ENCODE peak calls at places on chromosome 9, in ten cellular contexts. One of them, this sample, is unnamed.

GRCh38 chr9:80948876-80949275 is 740.5 kb downstream of the TLE1 start:
- DNase-seq in CD4-positive, alpha-beta T cell: no peak
- DNase-seq in NCI-H82: no peak
- DNase-seq in choroid plexus epithelial cell: no peak
- DNase-seq in foreskin melanocyte: no peak
- DNase-seq in NCI-H1092 treated with DMSO at 0.1 percent for 48 hours: no peak
- DNase-seq in GM13977: no peak
- DNase-seq in spleen: no peak
- DNase-seq in hypothalamus: no peak
- DNase-seq in NCI-H146: no peak
- DNase-seq in this sample: no peak

GRCh38 chr9:34650816-34651215 is 1.2 kb upstream of the IL11RA start:
- DNase-seq in foreskin melanocyte: no peak
- DNase-seq in NCI-H146: no peak
- DNase-seq in CD4-positive, alpha-beta T cell: no peak
- DNase-seq in hypothalamus: no peak
- DNase-seq in spleen: no peak
- DNase-seq in NCI-H82: no peak
- DNase-seq in choroid plexus epithelial cell: peak
- DNase-seq in GM13977: no peak
- DNase-seq in NCI-H1092 treated with DMSO at 0.1 percent for 48 hours: no peak
- DNase-seq in this sample: no peak

GRCh38 chr9:105171589-105171988 is 72.9 kb upstream of the SLC44A1 start:
- DNase-seq in foreskin melanocyte: peak
- DNase-seq in CD4-positive, alpha-beta T cell: no peak
- DNase-seq in NCI-H146: no peak
- DNase-seq in choroid plexus epithelial cell: no peak
- DNase-seq in GM13977: no peak
- DNase-seq in hypothalamus: no peak
- DNase-seq in spleen: no peak
- DNase-seq in NCI-H82: no peak
- DNase-seq in NCI-H1092 treated with DMSO at 0.1 percent for 48 hours: no peak
- DNase-seq in this sample: no peak

GRCh38 chr9:82302968-82303655 is 314.5 kb downstream of the SPATA31D1 start:
- DNase-seq in NCI-H82: no peak
- DNase-seq in spleen: no peak
- DNase-seq in CD4-positive, alpha-beta T cell: no peak
- DNase-seq in NCI-H146: no peak
- DNase-seq in GM13977: no peak
- DNase-seq in NCI-H1092 treated with DMSO at 0.1 percent for 48 hours: no peak
- DNase-seq in foreskin melanocyte: no peak
- DNase-seq in hypothalamus: no peak
- DNase-seq in choroid plexus epithelial cell: no peak
- DNase-seq in this sample: no peak

GRCh38 chr9:76866689-76867088 is 39.2 kb downstream of the PRUNE2 start:
- DNase-seq in NCI-H1092 treated with DMSO at 0.1 percent for 48 hours: no peak
- DNase-seq in NCI-H82: no peak
- DNase-seq in CD4-positive, alpha-beta T cell: no peak
- DNase-seq in foreskin melanocyte: peak
- DNase-seq in spleen: no peak
- DNase-seq in NCI-H146: no peak
- DNase-seq in GM13977: no peak
- DNase-seq in choroid plexus epithelial cell: peak
- DNase-seq in hypothalamus: no peak
- DNase-seq in this sample: peak

GRCh38 chr9:89149726-89150125 is 28.9 kb downstream of the SHC3 start:
- DNase-seq in foreskin melanocyte: no peak
- DNase-seq in NCI-H82: no peak
- DNase-seq in NCI-H1092 treated with DMSO at 0.1 percent for 48 hours: no peak
- DNase-seq in NCI-H146: no peak
- DNase-seq in spleen: no peak
- DNase-seq in CD4-positive, alpha-beta T cell: no peak
- DNase-seq in hypothalamus: no peak
- DNase-seq in choroid plexus epithelial cell: peak
- DNase-seq in GM13977: no peak
- DNase-seq in this sample: no peak

GRCh38 chr9:113376634-113377531 is at the start of gene HDHD3:
- DNase-seq in hypothalamus: peak
- DNase-seq in NCI-H82: peak
- DNase-seq in CD4-positive, alpha-beta T cell: peak
- DNase-seq in NCI-H1092 treated with DMSO at 0.1 percent for 48 hours: peak
- DNase-seq in foreskin melanocyte: peak
- DNase-seq in GM13977: peak
- DNase-seq in NCI-H146: peak
- DNase-seq in choroid plexus epithelial cell: peak
- DNase-seq in spleen: peak
- DNase-seq in this sample: peak

GRCh38 chr9:72585737-72586136 is 64.3 kb downstream of the TMC1 start:
- DNase-seq in choroid plexus epithelial cell: peak
- DNase-seq in hypothalamus: no peak
- DNase-seq in GM13977: no peak
- DNase-seq in NCI-H82: no peak
- DNase-seq in CD4-positive, alpha-beta T cell: no peak
- DNase-seq in NCI-H1092 treated with DMSO at 0.1 percent for 48 hours: no peak
- DNase-seq in NCI-H146: no peak
- DNase-seq in foreskin melanocyte: no peak
- DNase-seq in spleen: no peak
- DNase-seq in this sample: no peak

GRCh38 chr9:112278152-112278551 is 55.3 kb downstream of the PTBP3 start:
- DNase-seq in NCI-H1092 treated with DMSO at 0.1 percent for 48 hours: no peak
- DNase-seq in NCI-H82: no peak
- DNase-seq in hypothalamus: no peak
- DNase-seq in spleen: no peak
- DNase-seq in foreskin melanocyte: no peak
- DNase-seq in choroid plexus epithelial cell: no peak
- DNase-seq in GM13977: no peak
- DNase-seq in CD4-positive, alpha-beta T cell: no peak
- DNase-seq in NCI-H146: no peak
- DNase-seq in this sample: peak

GRCh38 chr9:104921067-104921741 is 6.8 kb downstream of the ABCA1 start:
- DNase-seq in choroid plexus epithelial cell: peak
- DNase-seq in CD4-positive, alpha-beta T cell: no peak
- DNase-seq in foreskin melanocyte: no peak
- DNase-seq in NCI-H1092 treated with DMSO at 0.1 percent for 48 hours: no peak
- DNase-seq in spleen: no peak
- DNase-seq in GM13977: peak
- DNase-seq in hypothalamus: no peak
- DNase-seq in NCI-H146: no peak
- DNase-seq in NCI-H82: no peak
- DNase-seq in this sample: no peak

GRCh38 chr9:128689820-128690683 is 1.0 kb downstream of the SET start:
- DNase-seq in choroid plexus epithelial cell: no peak
- DNase-seq in foreskin melanocyte: no peak
- DNase-seq in CD4-positive, alpha-beta T cell: no peak
- DNase-seq in hypothalamus: no peak
- DNase-seq in GM13977: peak
- DNase-seq in NCI-H146: peak
- DNase-seq in NCI-H82: peak
- DNase-seq in spleen: peak
- DNase-seq in NCI-H1092 treated with DMSO at 0.1 percent for 48 hours: peak
- DNase-seq in this sample: peak

GRCh38 chr9:136695955-136696354 is 8.7 kb upstream of the AGPAT2 start:
- DNase-seq in NCI-H82: peak
- DNase-seq in GM13977: no peak
- DNase-seq in spleen: no peak
- DNase-seq in NCI-H1092 treated with DMSO at 0.1 percent for 48 hours: peak
- DNase-seq in CD4-positive, alpha-beta T cell: no peak
- DNase-seq in hypothalamus: no peak
- DNase-seq in choroid plexus epithelial cell: no peak
- DNase-seq in NCI-H146: peak
- DNase-seq in foreskin melanocyte: no peak
- DNase-seq in this sample: peak

GRCh38 chr9:10612649-10613398 is at the start of gene PTPRD:
- DNase-seq in NCI-H82: peak
- DNase-seq in NCI-H146: peak
- DNase-seq in CD4-positive, alpha-beta T cell: no peak
- DNase-seq in choroid plexus epithelial cell: peak
- DNase-seq in GM13977: peak
- DNase-seq in foreskin melanocyte: no peak
- DNase-seq in hypothalamus: peak
- DNase-seq in spleen: peak
- DNase-seq in NCI-H1092 treated with DMSO at 0.1 percent for 48 hours: peak
- DNase-seq in this sample: peak

GRCh38 chr9:114471157-114471556 is 34.1 kb downstream of the WHRN start:
- DNase-seq in choroid plexus epithelial cell: no peak
- DNase-seq in NCI-H146: no peak
- DNase-seq in GM13977: no peak
- DNase-seq in spleen: no peak
- DNase-seq in NCI-H1092 treated with DMSO at 0.1 percent for 48 hours: no peak
- DNase-seq in foreskin melanocyte: no peak
- DNase-seq in hypothalamus: no peak
- DNase-seq in CD4-positive, alpha-beta T cell: no peak
- DNase-seq in NCI-H82: no peak
- DNase-seq in this sample: no peak

GRCh38 chr9:34563262-34563661 is 26.3 kb downstream of the CNTFR start:
- DNase-seq in NCI-H1092 treated with DMSO at 0.1 percent for 48 hours: no peak
- DNase-seq in CD4-positive, alpha-beta T cell: no peak
- DNase-seq in choroid plexus epithelial cell: no peak
- DNase-seq in foreskin melanocyte: no peak
- DNase-seq in GM13977: no peak
- DNase-seq in hypothalamus: no peak
- DNase-seq in NCI-H146: no peak
- DNase-seq in NCI-H82: no peak
- DNase-seq in spleen: no peak
- DNase-seq in this sample: no peak

GRCh38 chr9:16267336-16268036 is 603.0 kb downstream of the BNC2 start:
- DNase-seq in foreskin melanocyte: peak
- DNase-seq in CD4-positive, alpha-beta T cell: no peak
- DNase-seq in hypothalamus: no peak
- DNase-seq in choroid plexus epithelial cell: peak
- DNase-seq in GM13977: no peak
- DNase-seq in NCI-H82: no peak
- DNase-seq in NCI-H146: no peak
- DNase-seq in spleen: no peak
- DNase-seq in NCI-H1092 treated with DMSO at 0.1 percent for 48 hours: peak
- DNase-seq in this sample: no peak

GRCh38 chr9:9846538-9846937 is 766.3 kb downstream of the PTPRD start:
- DNase-seq in hypothalamus: no peak
- DNase-seq in NCI-H1092 treated with DMSO at 0.1 percent for 48 hours: no peak
- DNase-seq in GM13977: peak
- DNase-seq in spleen: no peak
- DNase-seq in NCI-H146: no peak
- DNase-seq in choroid plexus epithelial cell: no peak
- DNase-seq in NCI-H82: no peak
- DNase-seq in CD4-positive, alpha-beta T cell: no peak
- DNase-seq in foreskin melanocyte: no peak
- DNase-seq in this sample: no peak

GRCh38 chr9:78297672-78297961 is 692 bp downstream of the PSAT1 start:
- DNase-seq in GM13977: no peak
- DNase-seq in choroid plexus epithelial cell: peak
- DNase-seq in foreskin melanocyte: peak
- DNase-seq in hypothalamus: no peak
- DNase-seq in NCI-H82: no peak
- DNase-seq in CD4-positive, alpha-beta T cell: no peak
- DNase-seq in spleen: no peak
- DNase-seq in NCI-H146: no peak
- DNase-seq in NCI-H1092 treated with DMSO at 0.1 percent for 48 hours: peak
- DNase-seq in this sample: no peak

GRCh38 chr9:72149231-72149975 is at the start of gene GDA:
- DNase-seq in GM13977: no peak
- DNase-seq in hypothalamus: no peak
- DNase-seq in NCI-H1092 treated with DMSO at 0.1 percent for 48 hours: no peak
- DNase-seq in foreskin melanocyte: no peak
- DNase-seq in NCI-H146: no peak
- DNase-seq in spleen: no peak
- DNase-seq in NCI-H82: peak
- DNase-seq in CD4-positive, alpha-beta T cell: no peak
- DNase-seq in choroid plexus epithelial cell: no peak
- DNase-seq in this sample: peak

GRCh38 chr9:136881691-136882108 is 4.6 kb upstream of the TRAF2 start:
- DNase-seq in hypothalamus: no peak
- DNase-seq in NCI-H1092 treated with DMSO at 0.1 percent for 48 hours: no peak
- DNase-seq in NCI-H82: no peak
- DNase-seq in NCI-H146: peak
- DNase-seq in CD4-positive, alpha-beta T cell: no peak
- DNase-seq in spleen: peak
- DNase-seq in foreskin melanocyte: no peak
- DNase-seq in choroid plexus epithelial cell: peak
- DNase-seq in GM13977: peak
- DNase-seq in this sample: peak

GRCh38 chr9:98789765-98790600 is 6.4 kb downstream of the ANKS6 start:
- DNase-seq in NCI-H1092 treated with DMSO at 0.1 percent for 48 hours: no peak
- DNase-seq in NCI-H146: no peak
- DNase-seq in spleen: no peak
- DNase-seq in CD4-positive, alpha-beta T cell: no peak
- DNase-seq in hypothalamus: no peak
- DNase-seq in choroid plexus epithelial cell: no peak
- DNase-seq in foreskin melanocyte: no peak
- DNase-seq in NCI-H82: no peak
- DNase-seq in GM13977: no peak
- DNase-seq in this sample: no peak

GRCh38 chr9:34651286-34651685 is 699 bp upstream of the IL11RA start:
- DNase-seq in NCI-H82: no peak
- DNase-seq in CD4-positive, alpha-beta T cell: no peak
- DNase-seq in choroid plexus epithelial cell: peak
- DNase-seq in NCI-H146: no peak
- DNase-seq in foreskin melanocyte: no peak
- DNase-seq in spleen: no peak
- DNase-seq in hypothalamus: no peak
- DNase-seq in NCI-H1092 treated with DMSO at 0.1 percent for 48 hours: no peak
- DNase-seq in GM13977: no peak
- DNase-seq in this sample: no peak

This sample was measured in DMS53.